ENCODE peak calls at places on chromosomes 6 and 20, in four cellular contexts. Z is psoas muscle, M is cardiac fibroblast, F is mucosa of descending colon. V is an unnamed sample.
A peak's percentile ranks its signal among the peaks of the same experiment; 100 is the strongest.

GRCh38 chr20:41697861-41698559 is 79.8 kb upstream of the CHD6 start:
- DNase-seq in Z (no peak), M (peak; percentile 53), F (no peak), V (no peak)

GRCh38 chr6:83464741-83465140 is 33.9 kb upstream of the ME1 start:
- DNase-seq in Z (no peak), M (no peak), F (no peak), V (no peak)

GRCh38 chr6:147204060-147204785 is at the start of gene STXBP5:
- DNase-seq in Z (peak; percentile 67), M (peak; percentile 60), F (peak; percentile 74), V (peak; percentile 73)

GRCh38 chr6:88165877-88166492 is at the start of gene CNR1:
- DNase-seq in Z (peak; percentile 70), M (peak; percentile 65), F (peak; percentile 86), V (peak; percentile 83)

GRCh38 chr20:37377346-37378081 is 31.6 kb downstream of the SRC start:
- DNase-seq in Z (no peak), M (no peak), F (no peak), V (peak; percentile 47)

GRCh38 chr20:55790178-55790577 is 215.1 kb downstream of the CBLN4 start:
- DNase-seq in Z (no peak), M (no peak), F (no peak), V (no peak)

GRCh38 chr6:29726795-29727194 is 3.6 kb downstream of the HLA-F start:
- DNase-seq in Z (no peak), M (no peak), F (no peak), V (no peak)

GRCh38 chr20:53660078-53660909 is 66.7 kb upstream of the ZNF217 start:
- DNase-seq in Z (peak; percentile 58), M (peak; percentile 36), F (peak; percentile 54), V (peak; percentile 56)

GRCh38 chr6:158816329-158816728 is 2.8 kb downstream of the EZR start:
- DNase-seq in Z (no peak), M (no peak), F (no peak), V (no peak)
- TF ChIP-seq CTCF in Z (no peak), M (no peak), F (no peak), V (no peak)

GRCh38 chr6:112282217-112282616 is 27.9 kb upstream of the LAMA4 start:
- DNase-seq in Z (peak; percentile 55), M (peak; percentile 84), F (no peak), V (no peak)
- TF ChIP-seq CTCF in Z (peak; percentile 25), M (peak; percentile 45), F (no peak), V (no peak)

DNA sequence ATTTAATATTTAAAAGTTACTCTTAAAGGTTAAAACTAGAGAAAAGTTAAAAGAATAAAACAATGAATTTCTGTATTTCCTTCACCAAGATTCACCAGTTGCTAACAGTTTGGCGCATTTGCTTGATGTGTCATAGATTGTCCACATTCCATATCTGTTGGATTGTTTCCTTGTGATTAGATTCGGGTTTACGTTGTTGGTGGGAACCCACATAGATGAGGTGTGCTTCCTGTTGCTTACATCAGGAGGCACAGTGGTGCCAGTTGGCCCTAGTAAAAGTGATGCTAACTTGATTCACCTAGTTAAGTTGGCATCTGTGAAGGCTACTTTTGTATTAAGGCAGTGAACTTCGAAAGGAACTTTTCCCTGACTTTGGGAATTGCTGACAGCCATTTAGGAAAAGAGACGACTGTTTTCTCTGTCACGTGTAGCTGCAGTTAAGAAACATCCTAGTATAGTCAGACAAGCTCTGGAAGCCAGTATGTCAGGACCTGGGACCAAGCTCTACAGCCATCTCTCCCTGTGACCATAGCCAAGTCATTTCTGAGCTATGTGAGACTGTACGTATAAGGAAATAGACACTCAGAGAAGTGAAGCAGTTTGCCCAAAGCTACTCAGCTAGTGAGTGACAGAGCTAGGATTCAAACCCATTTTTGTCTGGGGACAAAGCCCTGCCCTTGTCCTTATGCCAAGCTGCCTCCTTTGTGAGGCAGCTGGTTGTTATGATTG is 49.0 kb downstream of the PPARD start:
- DNase-seq in Z (no peak), M (peak; percentile 94), F (no peak), V (no peak)
- TF ChIP-seq CTCF in Z (no peak), M (no peak), F (no peak), V (no peak)

GRCh38 chr20:32678948-32679347 is 5.2 kb upstream of the C20orf203 start:
- DNase-seq in Z (no peak), M (no peak), F (no peak), V (no peak)
- TF ChIP-seq CTCF in Z (no peak), M (no peak), F (no peak), V (no peak)

GRCh38 chr20:45097485-45098095 is 3.3 kb downstream of the KCNS1 start:
- DNase-seq in Z (no peak), M (peak; percentile 64), F (peak; percentile 58), V (peak; percentile 30)
- TF ChIP-seq CTCF in Z (peak; percentile 20), M (peak; percentile 56), F (no peak), V (peak; percentile 29)

GRCh38 chr20:32189691-32190607 is 17.6 kb downstream of the PLAGL2 start:
- DNase-seq in Z (peak; percentile 73), M (peak; percentile 31), F (peak; percentile 65), V (peak; percentile 45)

GRCh38 chr20:32189123-32189410 is 18.5 kb downstream of the PLAGL2 start:
- DNase-seq in Z (no peak), M (no peak), F (no peak), V (no peak)

GRCh38 chr20:32191422-32191821 is 16.1 kb downstream of the PLAGL2 start:
- DNase-seq in Z (no peak), M (no peak), F (no peak), V (no peak)

GRCh38 chr20:32191873-32192272 is 15.7 kb downstream of the PLAGL2 start:
- DNase-seq in Z (no peak), M (peak; percentile 14), F (no peak), V (no peak)

DNA sequence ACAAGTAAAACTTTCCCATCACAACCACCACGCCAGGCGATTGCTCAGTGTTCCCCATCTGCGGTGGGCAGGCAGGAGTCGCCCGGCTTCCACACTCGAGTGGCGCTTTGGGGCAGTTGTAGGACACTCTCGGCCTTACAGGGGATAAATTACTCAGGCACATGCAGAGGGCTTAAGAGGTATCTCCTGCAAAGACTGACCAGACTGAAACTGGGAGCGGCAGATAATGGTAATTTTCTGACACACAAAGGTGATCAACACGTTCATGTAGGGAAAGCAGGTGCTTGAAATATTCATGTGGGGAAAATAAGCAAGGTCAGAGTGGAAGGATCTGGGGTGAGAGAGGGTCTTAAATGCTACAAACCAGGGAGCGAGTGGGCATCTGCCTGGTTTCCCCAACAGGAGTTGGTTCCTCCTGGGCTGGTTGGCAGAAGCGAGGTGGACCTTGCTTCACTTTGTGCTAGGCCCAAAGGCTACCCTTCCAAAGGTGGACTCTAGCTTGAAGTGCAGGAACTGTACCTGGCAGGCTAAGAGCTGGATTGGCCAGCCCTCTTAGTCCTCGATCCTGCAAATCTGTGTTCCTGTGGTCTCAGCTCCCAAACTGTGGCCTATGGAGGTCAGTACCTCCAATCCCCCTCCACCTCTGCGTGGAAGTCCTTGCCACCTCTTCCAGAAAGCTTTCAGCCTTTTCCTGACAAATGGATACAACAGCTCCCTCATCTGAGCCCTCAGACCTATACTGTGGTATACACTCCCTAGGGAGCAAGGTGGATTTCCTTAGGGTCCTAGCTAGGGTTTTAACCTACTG is 16.7 kb downstream of the PLAGL2 start:
- DNase-seq in Z (no peak), M (no peak), F (no peak), V (no peak)
- TF ChIP-seq CTCF in Z (no peak), M (no peak), F (no peak), V (no peak)

DNA sequence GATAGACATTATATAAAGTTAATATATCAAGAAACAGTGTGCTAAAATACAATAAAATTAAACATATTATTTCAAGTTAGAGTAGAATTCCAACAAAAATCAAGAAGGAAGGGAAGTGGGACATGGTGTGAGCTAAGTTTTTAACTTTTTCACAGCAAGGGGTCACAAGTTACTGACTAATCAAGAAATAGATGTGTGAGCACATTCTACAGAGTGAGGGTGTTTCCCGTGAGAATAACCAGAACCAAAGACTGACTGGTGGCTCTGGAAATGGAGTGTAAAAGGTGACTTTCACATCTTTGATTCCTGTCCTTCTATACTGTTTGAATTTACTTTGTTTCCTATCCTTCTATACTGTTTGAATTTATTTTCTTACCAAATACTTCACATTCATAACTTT is 206.6 kb downstream of the TASP1 start:
- DNase-seq in Z (no peak), M (no peak), F (no peak), V (no peak)
- TF ChIP-seq CTCF in Z (no peak), M (no peak), F (no peak), V (no peak)

DNA sequence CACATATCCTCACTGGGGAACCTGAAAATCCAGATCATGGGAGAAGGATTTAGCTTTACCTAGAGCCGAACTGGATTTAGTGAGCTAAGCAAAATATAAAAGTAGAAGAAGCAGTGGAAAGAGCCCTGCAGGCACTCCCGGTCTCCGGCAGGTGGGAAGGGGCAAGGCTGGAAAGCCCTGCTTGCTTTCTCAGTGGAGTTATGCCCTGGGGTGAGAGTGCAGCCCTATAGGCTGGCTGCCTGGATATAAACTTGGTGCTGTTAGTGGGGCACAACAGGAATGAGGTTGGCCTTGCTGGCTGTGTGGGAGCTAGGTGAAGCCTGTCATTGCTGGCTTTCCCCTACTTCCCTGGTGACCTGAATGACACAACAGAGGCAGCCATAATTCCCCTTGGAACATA is 122.0 kb downstream of the CDK19 start:
- DNase-seq in Z (no peak), M (no peak), F (no peak), V (no peak)
- TF ChIP-seq CTCF in Z (no peak), M (no peak), F (no peak), V (no peak)

DNA sequence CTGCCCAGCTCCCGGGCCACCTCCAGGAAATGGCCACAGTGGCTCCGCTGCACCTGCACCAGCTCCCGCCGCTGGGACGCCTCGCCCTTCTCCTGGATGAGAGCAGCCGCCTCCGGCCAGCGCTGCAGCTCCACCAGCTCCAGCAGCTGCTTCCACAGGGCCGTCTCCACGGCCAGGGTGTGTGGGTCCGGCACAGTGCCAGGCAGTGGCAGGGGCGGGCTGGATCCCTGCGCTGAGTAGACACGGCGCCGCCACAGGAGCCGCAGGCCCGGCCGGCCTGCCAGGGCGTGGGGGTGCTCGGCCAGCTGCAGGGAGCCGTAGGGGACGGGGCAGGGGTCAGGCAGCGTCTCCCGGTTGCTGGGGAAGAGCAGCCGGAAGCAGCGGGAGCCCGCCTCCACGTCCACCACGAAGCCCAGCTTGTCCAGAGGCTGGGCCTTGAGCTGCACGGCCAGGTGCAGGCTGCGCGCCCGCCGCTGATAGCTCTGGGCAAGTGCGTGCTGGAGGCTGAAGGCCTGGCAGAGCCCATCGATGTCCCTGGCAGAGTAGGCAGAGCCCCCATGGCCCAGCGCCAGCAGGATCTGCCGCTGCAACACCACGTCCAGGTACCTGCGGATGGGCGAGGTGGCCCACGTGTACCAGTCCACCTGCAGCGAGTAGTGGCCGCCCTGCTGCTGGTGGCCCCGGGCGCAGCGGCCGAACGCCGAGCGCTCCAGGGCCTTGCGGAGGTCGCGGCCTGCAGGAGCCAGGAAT is 9.4 kb downstream of the FNDC11 start:
- DNase-seq in Z (no peak), M (no peak), F (peak; percentile 44), V (no peak)
- TF ChIP-seq CTCF in Z (no peak), M (no peak), F (no peak), V (no peak)

V was measured in GM06990.